ENCODE peak calls at places on chromosomes 2 and 18, in five cellular contexts. C is fibroblast of lung; X is psoas muscle; R is adrenal gland; U is effector memory CD4-positive, alpha-beta T cell. L is an unnamed sample.

GRCh38 chr2:48707466-48707865 is 48.1 kb downstream of the LHCGR start:
- DNase-seq in C (no peak), X (no peak), R (no peak), U (no peak), L (no peak)

GRCh38 chr18:40371673-40372072 is 1583.4 kb upstream of the PIK3C3 start:
- DNase-seq in C (peak), X (no peak), R (no peak), U (no peak), L (no peak)

GRCh38 chr2:14422426-14422825 is 210.1 kb upstream of the LRATD1 start:
- DNase-seq in C (no peak), X (no peak), R (no peak), U (no peak), L (no peak)

GRCh38 chr2:7570247-7570646 is 653.0 kb downstream of the RNF144A start:
- DNase-seq in C (no peak), X (no peak), R (no peak), U (no peak), L (no peak)

GRCh38 chr2:86671304-86671981 is 47.8 kb upstream of the RNF103 start:
- DNase-seq in C (peak), X (no peak), R (peak), U (no peak), L (no peak)

GRCh38 chr2:1605659-1606400 is 138.5 kb downstream of the PXDN start:
- DNase-seq in C (no peak), X (peak), R (no peak), U (no peak), L (no peak)

GRCh38 chr2:20145497-20146193 is 79.3 kb downstream of the SDC1 start:
- DNase-seq in C (no peak), X (no peak), R (no peak), U (no peak), L (no peak)

GRCh38 chr2:215507836-215508235 is 72.0 kb upstream of the FN1 start:
- DNase-seq in C (no peak), X (no peak), R (no peak), U (no peak), L (no peak)

GRCh38 chr2:230700447-230700846 is 12.2 kb upstream of the CAB39 start:
- DNase-seq in C (peak), X (no peak), R (no peak), U (no peak), L (no peak)

GRCh38 chr2:49044680-49045079 is 109.6 kb downstream of the FSHR start:
- DNase-seq in C (no peak), X (no peak), R (no peak), U (no peak), L (no peak)

GRCh38 chr18:58468191-58468590 is 160.7 kb downstream of the ALPK2 start:
- DNase-seq in C (no peak), X (no peak), R (no peak), U (no peak), L (no peak)

GRCh38 chr2:216192181-216192580 is 83.0 kb downstream of the XRCC5 start:
- DNase-seq in C (no peak), X (no peak), R (no peak), U (no peak), L (no peak)

GRCh38 chr18:59885579-59886163 is 14.1 kb upstream of the PMAIP1 start:
- DNase-seq in C (peak), X (no peak), R (no peak), U (peak), L (no peak)

GRCh38 chr2:14626873-14627272 is 5.6 kb upstream of the LRATD1 start:
- DNase-seq in C (no peak), X (no peak), R (no peak), U (no peak), L (no peak)

GRCh38 chr2:239498981-239499633 is 98.3 kb upstream of the HDAC4 start:
- DNase-seq in C (peak), X (peak), R (no peak), U (no peak), L (peak)

GRCh38 chr2:118089015-118089800 is 937 bp downstream of the INSIG2 start:
- DNase-seq in C (peak), X (no peak), R (peak), U (no peak), L (no peak)

GRCh38 chr2:38107738-38108410 is 31.9 kb upstream of the CYP1B1 start:
- DNase-seq in C (no peak), X (no peak), R (no peak), U (no peak), L (no peak)

GRCh38 chr2:242060212-242060835 is 190.8 kb downstream of the RTP5 start:
- DNase-seq in C (peak), X (no peak), R (peak), U (no peak), L (no peak)

GRCh38 chr18:21489119-21489750 is 111.3 kb downstream of the ESCO1 start:
- DNase-seq in C (peak), X (no peak), R (peak), U (no peak), L (no peak)

GRCh38 chr18:986071-986470 is 81.4 kb downstream of the ADCYAP1 start:
- DNase-seq in C (no peak), X (no peak), R (no peak), U (no peak), L (no peak)

GRCh38 chr18:34595673-34596072 is 114.4 kb upstream of the DTNA start:
- DNase-seq in C (peak), X (no peak), R (peak), U (no peak), L (no peak)

GRCh38 chr2:222973733-222974132 is 78.3 kb upstream of the KCNE4 start:
- DNase-seq in C (no peak), X (no peak), R (no peak), U (no peak), L (no peak)

GRCh38 chr2:129957891-129958290 is 21.6 kb upstream of the RAB6C start:
- DNase-seq in C (no peak), X (no peak), R (no peak), U (no peak), L (no peak)

GRCh38 chr2:134185639-134186038 is 68.2 kb upstream of the MGAT5 start:
- DNase-seq in C (no peak), X (no peak), R (no peak), U (no peak), L (no peak)

GRCh38 chr2:71606244-71606643 is 152.9 kb downstream of the DYSF start:
- DNase-seq in C (no peak), X (peak), R (no peak), U (no peak), L (no peak)

GRCh38 chr2:236928353-236929153 is 157.1 kb upstream of the COPS8 start:
- DNase-seq in C (peak), X (no peak), R (no peak), U (no peak), L (no peak)

GRCh38 chr18:50847192-50847591 is 27.4 kb upstream of the MRO start:
- DNase-seq in C (peak), X (no peak), R (no peak), U (no peak), L (no peak)

GRCh38 chr2:152098033-152098797 is 629 bp downstream of the CACNB4 start:
- DNase-seq in C (peak), X (peak), R (peak), U (no peak), L (peak)

GRCh38 chr2:42216712-42217111 is 47.6 kb downstream of the EML4 start:
- DNase-seq in C (peak), X (no peak), R (no peak), U (no peak), L (no peak)

GRCh38 chr2:197121756-197122385 is 188.7 kb downstream of the ANKRD44 start:
- DNase-seq in C (no peak), X (no peak), R (no peak), U (no peak), L (no peak)

DNA sequence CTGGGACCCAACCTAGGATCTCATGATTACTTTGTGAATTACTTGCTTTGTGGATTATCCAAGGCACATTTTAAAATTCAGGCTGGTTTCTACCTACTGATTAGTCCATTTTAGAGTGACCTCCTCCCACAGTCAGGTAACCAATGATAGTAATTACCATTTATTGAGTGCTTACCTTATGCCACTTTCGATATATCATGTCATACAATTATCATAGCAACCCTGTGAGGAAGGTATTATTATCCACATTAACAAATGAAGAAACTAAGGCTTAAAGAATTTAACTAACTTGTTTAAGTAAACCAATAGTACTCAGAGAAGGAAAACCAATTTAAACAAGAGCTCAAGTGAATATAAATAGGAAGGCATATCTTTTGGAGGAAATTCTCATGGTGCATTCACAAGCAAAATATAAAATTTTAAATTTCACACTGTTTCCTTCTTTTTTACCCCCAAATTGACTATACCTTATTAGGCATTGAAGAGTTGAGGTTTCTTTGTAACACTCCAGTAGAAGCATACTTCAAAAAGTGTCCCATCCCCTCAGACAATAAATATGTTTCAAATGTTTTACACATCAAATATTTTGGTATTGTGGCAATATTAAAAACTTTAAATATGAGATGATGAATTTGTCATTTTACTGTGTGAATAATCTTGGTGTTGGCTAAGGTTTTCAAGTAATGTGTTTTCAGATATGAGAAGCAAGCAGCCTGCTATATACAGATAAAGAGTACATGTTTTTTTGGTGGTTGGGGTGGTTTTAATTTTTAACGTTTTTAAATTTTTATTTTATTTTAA is 36.9 kb upstream of the DLX1 start:
- DNase-seq in C (no peak), X (no peak), R (no peak), U (no peak), L (no peak)
- H3K27ac ChIP-seq in C (no peak), X (no peak), R (no peak), U (no peak), L (no peak)

DNA sequence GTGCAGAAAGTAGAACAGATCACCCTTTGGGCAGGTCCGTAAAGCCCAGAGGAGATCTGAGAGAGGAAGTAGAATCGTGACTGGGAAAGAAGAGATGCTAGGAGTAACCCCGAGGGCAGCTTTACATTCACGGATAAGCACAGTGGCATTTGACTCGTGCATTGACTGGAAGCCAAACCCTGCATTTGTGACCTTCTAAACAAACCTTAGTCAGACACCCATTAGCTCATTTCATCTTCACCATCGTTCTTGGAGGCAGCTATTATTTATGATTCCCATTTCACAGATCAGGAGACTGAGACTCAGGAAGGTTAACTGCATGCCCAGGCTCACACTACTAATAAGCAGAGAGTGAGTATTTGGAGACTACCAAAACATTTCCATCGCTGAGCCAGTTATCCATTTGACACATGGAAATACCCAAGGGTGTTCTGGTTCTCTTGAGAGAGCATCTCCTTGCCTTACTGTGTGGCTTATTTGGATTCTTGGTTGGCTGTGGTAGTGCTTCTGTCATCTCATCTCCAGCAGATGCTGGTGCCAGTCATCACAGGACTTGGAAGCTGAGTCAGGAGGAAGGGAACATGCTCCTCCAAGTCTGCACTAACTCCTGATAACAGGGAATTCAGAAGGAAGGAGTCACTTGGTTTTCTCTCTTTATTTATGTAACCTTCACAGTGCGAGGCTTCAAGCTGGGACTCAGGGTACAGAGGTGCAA is 55.1 kb downstream of the RASGRP3 start:
- DNase-seq in C (no peak), X (peak), R (no peak), U (no peak), L (no peak)
- H3K27ac ChIP-seq in C (no peak), X (peak), R (no peak), U (no peak), L (no peak)

GRCh38 chr18:23142285-23142929 is 7.1 kb downstream of the CABLES1 start:
- DNase-seq in C (no peak), X (no peak), R (no peak), U (no peak), L (no peak)
- H3K27ac ChIP-seq in C (no peak), X (no peak), R (peak), U (no peak), L (no peak)

DNA sequence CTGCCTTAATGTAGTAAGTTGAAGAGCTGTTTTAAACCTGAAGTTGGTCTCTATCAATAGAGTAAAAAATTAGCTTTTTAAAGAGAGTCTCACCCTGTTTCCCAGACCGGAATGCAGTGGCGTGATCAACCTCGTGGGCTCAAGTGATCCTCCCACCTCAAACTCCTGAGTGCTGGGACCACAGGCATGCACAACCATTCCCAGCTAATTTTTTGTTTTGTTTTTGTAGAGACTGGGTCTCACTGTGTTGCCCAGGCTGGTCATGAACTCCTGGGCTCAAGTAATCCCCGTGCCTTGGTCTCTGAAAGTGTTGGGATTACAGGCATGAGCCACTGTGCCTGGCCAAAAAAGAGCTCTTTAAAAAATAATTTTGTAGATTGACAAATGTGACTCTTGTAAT is 40.3 kb downstream of the CRIM1 start:
- DNase-seq in C (no peak), X (no peak), R (no peak), U (no peak), L (no peak)
- H3K27ac ChIP-seq in C (no peak), X (no peak), R (no peak), U (no peak), L (no peak)

GRCh38 chr2:232597362-232598079 is 35.9 kb upstream of the EFHD1 start:
- DNase-seq in C (no peak), X (no peak), R (no peak), U (no peak), L (no peak)
- H3K27ac ChIP-seq in C (no peak), X (no peak), R (no peak), U (no peak), L (no peak)

GRCh38 chr18:9874730-9875129 is 11.0 kb upstream of the TXNDC2 start:
- DNase-seq in C (no peak), X (no peak), R (no peak), U (no peak), L (no peak)
- H3K27ac ChIP-seq in C (no peak), X (no peak), R (no peak), U (no peak), L (no peak)

GRCh38 chr2:109690822-109691541 is 76.8 kb downstream of the SOWAHC start:
- DNase-seq in C (peak), X (peak), R (peak), U (no peak), L (no peak)

GRCh38 chr2:109689973-109690372 is 75.8 kb downstream of the SOWAHC start:
- DNase-seq in C (no peak), X (no peak), R (no peak), U (no peak), L (no peak)

GRCh38 chr2:109690457-109690821 is 76.3 kb downstream of the SOWAHC start:
- DNase-seq in C (no peak), X (no peak), R (peak), U (no peak), L (no peak)

GRCh38 chr2:109692013-109692738 is 78.0 kb downstream of the SOWAHC start:
- DNase-seq in C (no peak), X (no peak), R (no peak), U (no peak), L (no peak)

GRCh38 chr2:109689182-109689935 is 75.2 kb downstream of the SOWAHC start:
- DNase-seq in C (no peak), X (no peak), R (no peak), U (no peak), L (no peak)
- H3K27ac ChIP-seq in C (no peak), X (no peak), R (no peak), U (no peak), L (no peak)

DNA sequence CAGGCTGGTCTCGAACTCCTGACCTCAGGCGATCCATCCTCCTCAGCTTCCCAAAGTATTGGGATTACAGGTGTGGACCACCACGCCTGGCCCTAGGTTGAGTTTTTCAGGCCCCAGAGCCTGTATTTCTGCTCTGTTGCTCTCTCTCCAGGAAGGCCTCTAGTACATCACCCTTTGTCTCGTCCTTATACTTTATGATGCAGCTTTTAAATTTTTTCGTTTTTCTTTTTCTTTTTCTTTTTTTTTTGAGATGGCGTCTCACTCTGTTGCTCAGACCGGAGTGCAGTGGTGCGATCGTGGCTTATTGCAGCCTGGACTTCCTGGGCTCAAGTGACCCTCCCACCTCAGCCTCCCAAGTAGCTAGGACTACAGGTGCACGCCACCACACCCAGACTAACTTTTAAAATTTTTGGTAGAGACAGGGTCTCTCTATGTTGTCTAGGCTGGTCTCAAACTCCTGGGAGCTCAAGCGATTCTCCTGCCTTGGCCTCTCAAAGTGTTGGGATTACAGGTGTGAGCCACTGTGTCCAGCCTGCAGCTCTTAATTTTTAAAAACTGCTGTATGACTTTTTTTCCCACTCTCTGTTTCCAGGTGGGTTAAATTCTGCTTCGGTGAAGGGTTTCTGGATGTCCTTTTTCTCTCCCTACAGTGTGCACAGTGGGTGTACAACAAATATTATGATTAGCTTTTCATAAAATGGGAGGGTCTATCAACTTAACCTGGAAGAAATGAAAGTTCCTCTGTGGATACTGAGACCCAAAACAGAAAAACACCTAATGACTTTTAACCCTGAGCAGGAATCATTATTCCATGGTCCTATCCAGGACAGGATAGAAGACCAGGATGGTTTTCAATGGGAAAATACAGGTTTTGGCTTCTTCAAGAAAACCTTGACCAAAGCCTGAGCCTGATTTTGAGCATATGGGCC is 47.9 kb downstream of the DDX1 start:
- DNase-seq in C (no peak), X (no peak), R (no peak), U (no peak), L (no peak)
- H3K27ac ChIP-seq in C (no peak), X (no peak), R (no peak), U (no peak), L (no peak)

GRCh38 chr2:102048465-102048864 is 56.7 kb downstream of the IL1R2 start:
- DNase-seq in C (peak), X (peak), R (peak), U (no peak), L (no peak)

GRCh38 chr2:102052367-102052764 is 60.6 kb downstream of the IL1R2 start:
- DNase-seq in C (no peak), X (peak), R (peak), U (no peak), L (no peak)

GRCh38 chr2:102051659-102052366 is 60.1 kb downstream of the IL1R2 start:
- DNase-seq in C (peak), X (peak), R (peak), U (no peak), L (no peak)

GRCh38 chr2:102050854-102051391 is 59.2 kb downstream of the IL1R2 start:
- DNase-seq in C (peak), X (peak), R (peak), U (no peak), L (peak)

DNA sequence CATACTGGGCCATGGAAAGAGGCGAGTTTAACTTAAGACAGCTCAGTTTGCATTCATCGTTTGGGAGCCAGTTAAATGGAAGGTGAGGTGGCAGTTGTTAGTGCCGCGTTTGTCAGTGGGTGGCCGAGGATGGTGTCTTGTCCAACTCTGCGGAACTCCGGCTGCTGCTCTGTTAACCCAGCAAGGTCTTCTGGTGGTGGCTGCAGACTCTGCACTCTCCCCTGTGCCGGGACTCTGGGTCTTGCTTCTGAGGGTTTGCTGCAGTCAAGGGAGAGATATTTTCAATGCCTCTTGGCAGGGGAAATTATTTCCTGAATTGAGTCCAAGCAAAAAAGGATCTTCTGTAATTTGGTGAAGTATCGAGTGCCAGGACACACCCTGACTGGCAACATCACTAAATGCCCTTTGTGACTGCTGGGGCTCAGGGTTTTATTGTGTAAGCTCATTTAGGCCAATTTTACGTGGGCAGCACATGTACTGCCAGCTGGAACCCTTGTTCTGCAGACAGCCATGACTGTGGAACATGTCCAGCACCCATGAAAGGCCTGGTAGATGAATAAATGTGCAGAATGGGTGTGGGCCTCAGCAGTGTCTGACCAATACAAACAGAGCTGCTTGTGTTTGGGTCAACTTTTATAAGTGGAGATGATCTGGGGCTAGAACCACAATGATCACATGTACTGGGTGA is 58.1 kb downstream of the IL1R2 start:
- DNase-seq in C (peak), X (peak), R (peak), U (no peak), L (peak)
- H3K27ac ChIP-seq in C (peak), X (peak), R (peak), U (no peak), L (no peak)

L was measured in caudate nucleus.